ENCODE peak calls at places on chromosomes 5 and 9, in ten cellular contexts. C is CD4-positive, alpha-beta memory T cell; X is tibial artery; T is 8988T; D is stimulated activated CD4-positive, alpha-beta T cell treated with anti-CD3 and anti-CD28 coated beads, Interleukin-2, amount 100 ng/mL, for 48 hours; U is effector CD4-positive, alpha-beta T cell; K is DMS79 treated with DMSO at 0.1 percent for 48 hours; F is GM13977; H is fibroblast of the aortic adventitia; B is activated effector memory CD4-positive, alpha-beta T cell treated with Interleukin-2 at 50 U/mL for 16 hours. Z is an unnamed sample.

GRCh38 chr5:82045526-82046267 is 73.9 kb downstream of the ATG10 start:
- DNase-seq in D (no peak), B (no peak), C (no peak), F (no peak), X (no peak), H (peak; percentile 71), U (no peak), T (no peak), K (no peak), Z (no peak)

GRCh38 chr5:107619781-107620180 is 51.0 kb downstream of the EFNA5 start:
- DNase-seq in D (no peak), X (no peak), F (no peak), B (no peak), C (no peak), K (no peak), H (no peak), T (no peak), U (no peak), Z (no peak)

GRCh38 chr5:1546556-1546955 is 22.8 kb upstream of the LPCAT1 start:
- DNase-seq in K (no peak), T (peak; percentile 41), U (no peak), B (no peak), F (no peak), H (no peak), X (no peak), C (no peak), D (no peak), Z (peak; percentile 72)

GRCh38 chr9:138009456-138010273 is 132.1 kb downstream of the CACNA1B start:
- DNase-seq in B (no peak), C (no peak), X (no peak), U (no peak), K (no peak), T (no peak), H (no peak), F (peak; percentile 5), D (no peak), Z (no peak)

GRCh38 chr5:56693220-56693579 is 122.1 kb upstream of the MAP3K1 start:
- DNase-seq in K (no peak), X (no peak), C (no peak), T (no peak), H (no peak), U (no peak), D (peak; percentile 37), B (no peak), F (no peak), Z (no peak)

GRCh38 chr5:108503986-108504385 is 122.1 kb upstream of the FBXL17 start:
- DNase-seq in U (no peak), D (no peak), H (no peak), F (no peak), B (no peak), K (no peak), C (no peak), X (no peak), T (no peak), Z (no peak)

GRCh38 chr9:32705059-32705458 is 69.6 kb upstream of the TAF1L start:
- DNase-seq in C (no peak), K (no peak), F (no peak), X (no peak), B (no peak), U (no peak), T (peak; percentile 35), H (no peak), D (no peak), Z (no peak)

GRCh38 chr9:2427016-2427891 is 194.3 kb upstream of the VLDLR start:
- DNase-seq in H (no peak), X (no peak), C (no peak), U (no peak), K (peak; percentile 94), F (no peak), B (no peak), D (no peak), T (no peak), Z (no peak)

GRCh38 chr9:126151031-126151670 is 175.5 kb upstream of the MVB12B start:
- DNase-seq in T (no peak), D (no peak), H (peak; percentile 0), C (no peak), F (no peak), U (no peak), X (no peak), B (no peak), K (peak; percentile 74), Z (no peak)

GRCh38 chr5:1156033-1156753 is 44.3 kb upstream of the SLC12A7 start:
- DNase-seq in T (no peak), H (no peak), D (no peak), B (no peak), X (no peak), K (no peak), U (no peak), C (no peak), F (no peak), Z (no peak)

GRCh38 chr5:69136296-69136695 is 30.7 kb upstream of the CCNB1 start:
- DNase-seq in K (no peak), H (no peak), T (no peak), U (no peak), B (no peak), C (no peak), F (peak; percentile 74), X (no peak), D (no peak), Z (no peak)

GRCh38 chr9:22170162-22170932 is 161.2 kb upstream of the CDKN2B start:
- DNase-seq in D (no peak), H (peak; percentile 84), C (no peak), B (no peak), T (no peak), U (no peak), X (no peak), K (no peak), F (no peak), Z (no peak)

GRCh38 chr5:119054082-119054481 is 16.8 kb upstream of the DMXL1 start:
- DNase-seq in B (no peak), U (no peak), F (no peak), D (no peak), K (no peak), X (no peak), H (no peak), C (no peak), T (no peak), Z (no peak)

GRCh38 chr9:4297151-4297794 is 2.6 kb downstream of the GLIS3 start:
- DNase-seq in F (peak; percentile 63), T (peak; percentile 76), C (no peak), U (no peak), H (peak; percentile 90), X (peak; percentile 89), K (peak; percentile 36), D (no peak), B (no peak), Z (peak; percentile 79)